ENCODE peak calls at places on chromosome 18, in eight cellular contexts. I is left ventricle myocardium inferior, E is astrocyte of the spinal cord, W is stomach, L is OCI-LY7, A is GM23338, P is AG04450, G is BJ. U is an unnamed sample.

GRCh38 chr18:59075923-59076322 is 63.8 kb upstream of the SEC11C start:
- DNase-seq in I (no peak), E (no peak), W (no peak), L (no peak), A (no peak), P (no peak), G (no peak), U (no peak)

GRCh38 chr18:10094154-10094553 is 180.3 kb downstream of the VAPA start:
- DNase-seq in I (no peak), E (peak), W (no peak), L (no peak), A (no peak), P (no peak), G (no peak), U (no peak)

GRCh38 chr18:9032519-9032918 is 70.0 kb upstream of the NDUFV2 start:
- DNase-seq in I (no peak), E (no peak), W (no peak), L (no peak), A (no peak), P (no peak), G (no peak), U (no peak)

GRCh38 chr18:7023581-7023980 is 94.0 kb downstream of the LAMA1 start:
- DNase-seq in I (no peak), E (no peak), W (no peak), L (no peak), A (no peak), P (no peak), G (no peak), U (no peak)

GRCh38 chr18:42184685-42185477 is 229.8 kb downstream of the PIK3C3 start:
- DNase-seq in I (no peak), E (no peak), W (no peak), L (no peak), A (no peak), P (no peak), G (no peak), U (no peak)

GRCh38 chr18:6732952-6733351 is 3.4 kb downstream of the ARHGAP28 start:
- DNase-seq in I (no peak), E (no peak), W (no peak), L (no peak), A (peak), P (no peak), G (no peak), U (no peak)

GRCh38 chr18:28163201-28163778 is 13.6 kb downstream of the CDH2 start:
- DNase-seq in I (no peak), E (peak), W (no peak), L (no peak), A (no peak), P (peak), G (no peak), U (no peak)

GRCh38 chr18:8097942-8098341 is 511.3 kb upstream of the RAB12 start:
- DNase-seq in I (no peak), E (no peak), W (no peak), L (no peak), A (no peak), P (no peak), G (no peak), U (no peak)

GRCh38 chr18:74139888-74140287 is 7.7 kb downstream of the FBXO15 start:
- DNase-seq in I (no peak), E (peak), W (no peak), L (no peak), A (no peak), P (no peak), G (no peak), U (no peak)

GRCh38 chr18:46916551-46917107 is 678 bp downstream of the PIAS2 start:
- DNase-seq in I (no peak), E (peak), W (no peak), L (peak), A (no peak), P (no peak), G (no peak), U (no peak)

GRCh38 chr18:77208969-77209368 is 40.7 kb upstream of the GALR1 start:
- DNase-seq in I (peak), E (peak), W (peak), L (peak), A (no peak), P (no peak), G (no peak), U (no peak)

GRCh38 chr18:77206676-77207370 is 42.8 kb upstream of the GALR1 start:
- DNase-seq in I (peak), E (peak), W (no peak), L (no peak), A (no peak), P (peak), G (no peak), U (no peak)

GRCh38 chr18:77209587-77209986 is 40.1 kb upstream of the GALR1 start:
- DNase-seq in I (no peak), E (peak), W (no peak), L (no peak), A (no peak), P (peak), G (no peak), U (no peak)

GRCh38 chr18:77205769-77206168 is 43.9 kb upstream of the GALR1 start:
- DNase-seq in I (no peak), E (no peak), W (no peak), L (no peak), A (no peak), P (no peak), G (no peak), U (no peak)

DNA sequence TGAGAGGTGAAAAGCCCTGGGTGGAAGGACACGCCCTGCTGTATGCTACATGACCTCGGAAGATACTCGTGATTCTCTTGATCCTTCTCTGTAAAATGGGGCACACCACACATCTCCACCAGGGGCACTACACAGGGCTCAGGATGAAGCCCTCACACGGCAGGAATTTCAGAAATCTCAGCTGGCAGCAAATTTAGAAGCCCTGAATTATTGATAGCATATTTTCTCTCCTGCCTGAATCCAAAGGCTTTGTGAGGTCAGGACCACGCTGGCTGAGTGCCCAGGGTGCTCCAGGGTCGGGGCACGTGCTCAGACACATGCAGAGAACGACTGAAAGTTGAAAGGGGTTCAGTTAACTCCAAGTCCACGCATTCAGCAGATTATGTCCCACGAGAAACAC is 42.1 kb upstream of the GALR1 start:
- DNase-seq in I (peak), E (peak), W (peak), L (peak), A (peak), P (peak), G (no peak), U (no peak)
- H3K4me3 ChIP-seq in I (no peak), E (no peak), W (no peak), L (no peak), A (no peak), P (no peak), G (no peak), U (peak)

DNA sequence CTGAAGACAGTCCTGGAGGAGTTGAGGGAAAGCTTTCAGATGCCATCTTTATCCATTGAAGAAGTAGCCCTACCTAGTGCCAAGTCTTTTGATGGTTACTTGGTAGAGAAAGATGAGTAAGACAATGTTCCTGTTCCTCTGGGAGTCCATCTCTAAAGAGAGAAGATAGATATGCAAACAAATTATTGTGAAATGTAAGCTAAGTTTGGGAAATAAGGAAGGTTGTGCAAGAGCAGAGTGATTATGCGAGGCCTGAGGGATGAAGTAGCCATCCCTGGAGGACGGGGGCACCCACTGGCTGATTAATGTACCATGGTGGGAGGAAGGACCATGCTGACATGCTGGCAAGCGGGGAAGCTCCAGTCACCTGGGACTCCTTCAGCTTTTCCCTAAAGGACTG is 994 bp upstream of the DTNA start:
- DNase-seq in I (no peak), E (peak), W (no peak), L (no peak), A (no peak), P (peak), G (peak), U (no peak)
- H3K4me3 ChIP-seq in I (no peak), E (no peak), W (no peak), L (no peak), A (no peak), P (no peak), G (no peak), U (no peak)

DNA sequence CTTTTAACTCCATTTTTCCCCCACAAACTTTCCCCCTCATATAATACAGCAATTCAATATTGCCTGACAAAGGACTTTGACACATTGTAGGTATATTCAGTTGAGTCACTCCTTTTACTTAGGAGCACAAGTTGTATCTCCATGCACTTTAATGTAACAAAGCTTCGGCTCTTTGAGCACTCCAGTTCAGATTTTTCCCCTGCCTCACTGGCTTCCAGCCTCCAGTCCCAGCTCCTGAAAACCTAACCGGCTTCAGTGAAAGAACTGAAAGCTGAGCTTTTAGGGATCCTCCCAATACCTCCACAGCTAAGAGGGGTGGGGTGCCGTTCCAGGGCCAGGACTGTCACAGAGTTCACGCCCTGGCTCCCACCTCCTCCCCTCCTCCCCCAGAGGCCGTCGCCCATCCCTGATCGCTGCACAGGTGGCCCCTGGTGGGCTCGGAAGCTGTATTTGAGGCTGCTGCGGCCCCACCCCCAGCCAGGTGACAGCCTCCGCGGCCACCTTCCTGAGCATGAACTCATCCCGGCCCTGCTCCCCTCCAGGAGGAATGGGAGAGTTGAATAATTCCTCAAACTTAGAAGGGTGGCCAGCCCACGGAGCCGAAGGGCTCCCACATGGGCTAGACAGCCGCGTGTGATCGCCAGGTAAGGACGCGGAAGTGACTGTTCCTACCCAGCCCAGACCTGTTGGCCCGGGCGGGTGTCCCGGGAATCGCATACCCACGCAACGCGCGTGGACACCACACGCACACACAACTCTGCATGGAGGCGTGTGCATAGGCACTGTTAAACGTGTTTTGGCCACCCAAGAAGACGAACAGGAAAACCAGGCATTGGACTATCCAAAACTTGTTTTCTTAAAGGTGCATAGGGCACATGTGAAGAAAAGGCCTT is 1.8 kb downstream of the MYO5B start:
- DNase-seq in I (no peak), E (no peak), W (peak), L (no peak), A (peak), P (no peak), G (no peak), U (no peak)
- H3K4me3 ChIP-seq in I (peak), E (no peak), W (peak), L (no peak), A (peak), P (no peak), G (no peak), U (no peak)

DNA sequence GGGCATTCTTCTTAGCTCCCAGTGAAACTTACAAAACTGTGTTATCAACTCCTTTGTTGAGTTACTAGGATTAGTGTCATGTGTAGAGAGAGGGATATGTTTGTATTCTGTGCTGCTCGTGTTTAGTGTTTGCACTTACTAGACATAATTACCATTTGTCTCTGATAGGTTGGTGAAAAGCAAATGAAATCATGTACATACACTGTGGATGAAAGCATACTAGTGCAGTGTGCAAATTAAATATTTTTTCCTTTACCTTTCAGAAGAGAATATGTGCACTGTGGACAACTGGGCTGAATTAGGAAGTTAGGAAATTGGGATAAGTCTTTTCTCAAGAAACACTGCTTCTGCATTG is 1.2 kb downstream of the KIAA1328 start:
- DNase-seq in I (no peak), E (no peak), W (no peak), L (no peak), A (no peak), P (no peak), G (no peak), U (no peak)
- H3K4me3 ChIP-seq in I (peak), E (peak), W (peak), L (peak), A (peak), P (peak), G (no peak), U (peak)

GRCh38 chr18:70577023-70577420 is 288.2 kb downstream of the SOCS6 start:
- DNase-seq in I (no peak), E (no peak), W (no peak), L (no peak), A (no peak), P (no peak), G (no peak), U (no peak)
- H3K4me3 ChIP-seq in I (no peak), E (no peak), W (no peak), L (no peak), A (no peak), P (no peak), G (no peak), U (no peak)

DNA sequence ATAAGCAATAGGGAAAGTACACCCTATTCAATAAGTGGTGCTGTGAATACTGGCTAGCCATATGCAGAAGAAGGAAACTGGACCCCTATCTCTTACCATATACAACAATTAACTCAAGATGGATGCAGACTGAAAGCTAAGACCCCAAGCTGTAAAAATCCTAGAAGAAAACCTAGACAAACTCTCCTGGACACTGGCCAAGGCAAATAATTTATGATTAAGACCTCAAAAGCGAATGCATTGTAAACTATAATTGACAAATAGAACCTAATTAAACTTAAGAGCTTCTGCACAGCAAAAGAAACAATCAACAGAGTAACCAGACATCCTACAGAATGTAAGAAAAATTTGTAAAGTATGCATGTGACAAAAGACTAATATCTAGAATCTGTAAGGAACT is 41.1 kb upstream of the ASXL3 start:
- DNase-seq in I (no peak), E (no peak), W (no peak), L (no peak), A (no peak), P (no peak), G (no peak), U (no peak)
- H3K4me3 ChIP-seq in I (no peak), E (no peak), W (no peak), L (no peak), A (no peak), P (no peak), G (no peak), U (no peak)

DNA sequence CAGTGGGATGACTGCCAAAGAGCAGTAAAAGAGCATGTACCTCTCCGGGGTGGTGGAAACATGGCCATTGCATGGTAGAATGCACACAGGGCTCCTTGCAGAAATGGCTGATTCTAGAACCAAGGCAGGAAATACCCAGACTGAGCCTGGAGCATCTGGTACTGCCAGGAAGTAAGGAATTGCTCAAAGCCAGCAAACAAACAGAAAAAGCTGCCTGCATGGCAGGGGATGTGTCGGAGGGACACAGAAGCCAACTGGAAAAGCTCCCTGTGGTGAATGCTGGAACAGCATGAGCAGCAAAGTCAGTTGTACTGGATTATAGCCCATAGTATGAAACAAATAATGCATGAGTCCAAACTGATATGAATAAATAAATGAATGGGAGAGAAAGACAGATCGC is 78.0 kb upstream of the NFATC1 start:
- DNase-seq in I (no peak), E (peak), W (no peak), L (no peak), A (peak), P (no peak), G (no peak), U (no peak)
- H3K4me3 ChIP-seq in I (no peak), E (no peak), W (no peak), L (no peak), A (no peak), P (no peak), G (no peak), U (no peak)

GRCh38 chr18:54531402-54532065 is 59.5 kb upstream of the DYNAP start:
- DNase-seq in I (no peak), E (no peak), W (no peak), L (no peak), A (peak), P (no peak), G (no peak), U (no peak)

GRCh38 chr18:54532222-54532621 is 58.8 kb upstream of the DYNAP start:
- DNase-seq in I (no peak), E (no peak), W (no peak), L (peak), A (peak), P (no peak), G (no peak), U (no peak)

GRCh38 chr18:54528942-54529376 is 62.1 kb upstream of the DYNAP start:
- DNase-seq in I (no peak), E (no peak), W (no peak), L (no peak), A (peak), P (no peak), G (no peak), U (no peak)

GRCh38 chr18:54529444-54529843 is 61.6 kb upstream of the DYNAP start:
- DNase-seq in I (no peak), E (no peak), W (no peak), L (no peak), A (peak), P (no peak), G (no peak), U (no peak)

DNA sequence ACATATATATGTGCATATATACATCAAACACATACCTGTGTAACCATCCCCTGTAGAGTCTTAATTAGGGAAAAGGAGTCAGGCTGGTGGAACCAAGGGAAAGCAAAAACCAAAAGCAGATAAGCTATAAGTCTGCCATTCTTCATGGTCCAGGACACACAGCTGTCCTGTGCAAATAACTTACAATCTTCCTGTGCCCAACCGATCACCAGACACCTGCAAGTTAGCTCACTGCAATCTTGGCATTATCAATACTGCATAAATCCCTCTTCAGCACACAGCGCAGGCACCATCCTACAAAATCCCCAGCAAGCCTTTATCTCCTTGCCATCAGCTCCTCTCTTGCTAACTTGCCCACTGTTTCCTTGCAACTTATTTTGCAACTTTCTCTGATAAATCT is 60.8 kb upstream of the DYNAP start:
- DNase-seq in I (no peak), E (no peak), W (no peak), L (peak), A (no peak), P (no peak), G (no peak), U (no peak)
- H3K4me3 ChIP-seq in I (no peak), E (no peak), W (no peak), L (peak), A (peak), P (no peak), G (no peak), U (no peak)

DNA sequence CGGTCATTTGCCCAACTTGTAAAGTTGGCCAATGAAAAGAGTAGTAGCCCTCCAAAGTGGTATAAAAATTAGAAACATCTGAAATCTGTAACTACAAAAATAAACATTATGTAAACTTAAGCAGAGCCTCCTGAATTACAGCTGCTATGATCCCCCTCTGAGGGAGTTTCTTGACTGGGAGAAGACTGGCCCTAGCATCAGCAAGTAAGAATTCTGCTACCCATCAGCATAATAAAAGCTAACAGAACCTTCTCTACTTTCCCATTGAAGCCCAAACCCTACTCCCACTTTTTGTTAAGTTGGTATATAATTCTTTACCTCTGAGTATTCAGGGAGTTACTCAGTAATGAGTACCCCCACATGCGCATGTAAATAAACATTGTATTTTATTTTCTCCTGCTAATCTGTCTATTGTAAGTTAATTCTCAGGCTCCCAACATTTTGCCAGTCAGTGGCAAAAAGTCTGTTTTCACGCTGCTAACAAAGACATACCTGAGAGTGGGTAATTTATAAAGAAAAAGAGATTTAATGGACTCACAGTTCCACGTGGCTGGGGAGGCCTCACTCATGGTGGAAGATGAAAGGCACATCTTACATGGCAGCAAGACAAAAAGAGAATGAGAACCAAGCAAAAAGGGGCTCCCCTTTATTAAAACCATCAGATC is 71.3 kb downstream of the MYL12B start:
- DNase-seq in I (no peak), E (no peak), W (no peak), L (no peak), A (peak), P (no peak), G (no peak), U (no peak)
- H3K4me3 ChIP-seq in I (no peak), E (no peak), W (no peak), L (no peak), A (no peak), P (no peak), G (no peak), U (no peak)

DNA sequence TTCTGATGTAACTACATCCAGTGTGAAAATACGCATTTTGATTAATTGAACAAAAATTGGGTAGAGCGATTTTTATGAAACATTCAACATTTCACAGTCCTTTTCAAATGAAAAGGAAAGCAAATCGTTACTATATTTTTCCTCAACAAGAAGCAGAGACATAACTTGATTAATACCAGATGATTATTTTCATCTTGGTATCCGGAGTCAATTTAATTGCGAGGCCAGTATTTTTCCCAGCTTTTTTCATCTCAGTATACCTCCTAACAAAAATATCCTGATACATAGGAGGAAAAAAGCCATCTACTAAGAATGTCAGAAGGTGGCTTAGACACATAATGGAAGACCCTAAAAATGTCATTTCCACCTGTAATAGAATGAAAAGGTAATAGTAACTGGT is 6.0 kb downstream of the PTGR3 start:
- DNase-seq in I (no peak), E (peak), W (no peak), L (no peak), A (no peak), P (no peak), G (no peak), U (no peak)
- H3K4me3 ChIP-seq in I (no peak), E (peak), W (peak), L (no peak), A (no peak), P (no peak), G (peak), U (no peak)

U was measured in coronary artery.